ENCODE peak calls at places on chromosomes 1 and 21, in five cellular contexts. U is HCT116; H is sigmoid colon; I is progenitor cell of endocrine pancreas; M is CD8-positive, alpha-beta T cell. J is an unnamed sample.

GRCh38 chr1:91383461-91383860 is 21.2 kb downstream of the HFM1 start:
- DNase-seq in U (no peak), H (no peak), I (no peak), M (no peak), J (no peak)

GRCh38 chr1:116466810-116467557 is 93.9 kb downstream of the ATP1A1 start:
- DNase-seq in U (no peak), H (no peak), I (no peak), M (no peak), J (no peak)

GRCh38 chr1:230109871-230110667 is 43.0 kb downstream of the GALNT2 start:
- DNase-seq in U (no peak), H (peak), I (no peak), M (peak), J (peak)

GRCh38 chr1:178168535-178168934 is 74.6 kb downstream of the RASAL2 start:
- DNase-seq in U (no peak), H (no peak), I (no peak), M (no peak), J (no peak)

GRCh38 chr1:185238447-185238846 is 78.6 kb downstream of the IVNS1ABP start:
- DNase-seq in U (peak), H (no peak), I (no peak), M (no peak), J (no peak)

GRCh38 chr1:228852015-228852414 is 116.7 kb downstream of the RHOU start:
- DNase-seq in U (no peak), H (peak), I (no peak), M (no peak), J (no peak)

GRCh38 chr1:27663735-27664119 is 8.3 kb downstream of the IFI6 start:
- DNase-seq in U (no peak), H (no peak), I (no peak), M (no peak), J (no peak)

GRCh38 chr1:35702540-35702939 is 16.1 kb downstream of the C1orf216 start:
- DNase-seq in U (no peak), H (no peak), I (no peak), M (no peak), J (no peak)

GRCh38 chr21:28742527-28742926 is 250.2 kb downstream of the LTN1 start:
- DNase-seq in U (no peak), H (no peak), I (no peak), M (no peak), J (peak)

GRCh38 chr1:156439771-156440183 is 60.8 kb downstream of the MEF2D start:
- DNase-seq in U (no peak), H (no peak), I (no peak), M (no peak), J (no peak)

GRCh38 chr1:156445789-156446263 is 54.7 kb downstream of the MEF2D start:
- DNase-seq in U (peak), H (peak), I (peak), M (peak), J (peak)

GRCh38 chr1:156440689-156441437 is 59.7 kb downstream of the MEF2D start:
- DNase-seq in U (no peak), H (no peak), I (no peak), M (no peak), J (no peak)

GRCh38 chr1:156448134-156448967 is 52.2 kb downstream of the MEF2D start:
- DNase-seq in U (no peak), H (no peak), I (no peak), M (no peak), J (no peak)

GRCh38 chr1:156444407-156445001 is 56.1 kb downstream of the MEF2D start:
- DNase-seq in U (peak), H (no peak), I (no peak), M (no peak), J (peak)
- TF ChIP-seq CTCF in U (peak), H (no peak), I (peak), M (peak), J (peak)

GRCh38 chr1:203306089-203306969 is 1.0 kb downstream of the BTG2 start:
- DNase-seq in U (peak), H (peak), I (no peak), M (no peak), J (peak)
- TF ChIP-seq CTCF in U (no peak), H (no peak), I (peak), M (no peak), J (no peak)

GRCh38 chr1:150484861-150485260 is 2.4 kb upstream of the TARS2 start:
- DNase-seq in U (no peak), H (no peak), I (no peak), M (no peak), J (no peak)
- TF ChIP-seq CTCF in U (peak), H (no peak), I (no peak), M (no peak), J (peak)

GRCh38 chr1:100428160-100428559 is 75.9 kb downstream of the CDC14A start:
- DNase-seq in U (no peak), H (no peak), I (no peak), M (no peak), J (no peak)

GRCh38 chr1:100419072-100419471 is 66.8 kb downstream of the CDC14A start:
- DNase-seq in U (no peak), H (no peak), I (no peak), M (no peak), J (no peak)

GRCh38 chr1:100422065-100422464 is 69.8 kb downstream of the CDC14A start:
- DNase-seq in U (no peak), H (no peak), I (no peak), M (no peak), J (no peak)

GRCh38 chr1:100423832-100424337 is 71.6 kb downstream of the CDC14A start:
- DNase-seq in U (no peak), H (no peak), I (no peak), M (no peak), J (no peak)
- TF ChIP-seq CTCF in U (no peak), H (no peak), I (no peak), M (no peak), J (no peak)

GRCh38 chr1:3149277-3149676 is 80.3 kb downstream of the PRDM16 start:
- DNase-seq in U (no peak), H (no peak), I (no peak), M (no peak), J (no peak)
- TF ChIP-seq CTCF in U (no peak), H (no peak), I (no peak), M (no peak), J (no peak)

GRCh38 chr1:195886000-195886399 is 722.2 kb downstream of the KCNT2 start:
- DNase-seq in U (peak), H (no peak), I (no peak), M (no peak), J (no peak)
- TF ChIP-seq CTCF in U (peak), H (no peak), I (peak), M (no peak), J (peak)

GRCh38 chr1:1955651-1956094 is 36.6 kb upstream of the TMEM52 start:
- DNase-seq in U (no peak), H (no peak), I (no peak), M (no peak), J (no peak)

GRCh38 chr1:1956586-1957532 is 37.8 kb upstream of the TMEM52 start:
- DNase-seq in U (no peak), H (no peak), I (no peak), M (no peak), J (no peak)

GRCh38 chr1:1956101-1956500 is 37.0 kb upstream of the TMEM52 start:
- DNase-seq in U (no peak), H (no peak), I (no peak), M (no peak), J (no peak)

GRCh38 chr1:1954015-1954414 is 34.9 kb upstream of the TMEM52 start:
- DNase-seq in U (no peak), H (no peak), I (no peak), M (no peak), J (no peak)

GRCh38 chr1:1954831-1955441 is 35.9 kb upstream of the TMEM52 start:
- DNase-seq in U (no peak), H (no peak), I (no peak), M (no peak), J (peak)
- TF ChIP-seq CTCF in U (peak), H (no peak), I (peak), M (no peak), J (peak)

GRCh38 chr1:93434088-93434487 is 13.8 kb upstream of the FNBP1L start:
- DNase-seq in U (no peak), H (no peak), I (no peak), M (no peak), J (no peak)

GRCh38 chr1:93436496-93436895 is 11.4 kb upstream of the FNBP1L start:
- DNase-seq in U (no peak), H (no peak), I (no peak), M (no peak), J (no peak)

GRCh38 chr1:93434987-93435386 is 12.9 kb upstream of the FNBP1L start:
- DNase-seq in U (no peak), H (no peak), I (no peak), M (no peak), J (no peak)

GRCh38 chr1:93435443-93435842 is 12.5 kb upstream of the FNBP1L start:
- DNase-seq in U (no peak), H (no peak), I (no peak), M (no peak), J (no peak)

DNA sequence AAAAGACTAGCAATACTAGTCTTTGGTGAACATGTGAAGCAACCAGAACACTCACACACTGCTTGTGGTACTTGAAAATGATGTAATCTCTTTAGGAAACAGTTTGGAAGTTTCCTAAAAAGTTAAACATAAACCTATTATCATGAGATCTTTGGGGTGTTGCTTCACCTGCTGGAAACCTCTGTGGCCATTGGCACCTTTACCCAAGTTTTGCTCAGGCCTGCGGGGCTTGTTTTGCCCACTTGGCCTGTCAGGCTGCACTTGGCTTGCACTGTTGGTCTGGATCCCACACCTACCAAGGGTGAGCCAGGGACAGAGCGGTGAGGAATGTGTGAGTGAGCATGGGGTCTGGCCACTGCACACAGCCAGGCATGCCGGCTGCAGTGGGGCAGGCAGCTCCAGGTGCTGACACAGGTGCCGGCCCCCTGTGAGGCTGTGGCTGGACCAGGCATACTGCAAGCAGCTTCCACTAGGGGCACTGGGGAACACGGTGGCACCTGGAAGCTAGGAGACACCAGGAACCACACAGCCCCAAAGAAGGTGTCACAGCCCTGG is 14.4 kb upstream of the FNBP1L start:
- DNase-seq in U (no peak), H (no peak), I (no peak), M (no peak), J (no peak)
- TF ChIP-seq CTCF in U (no peak), H (no peak), I (peak), M (no peak), J (no peak)